ENCODE peak calls at places on chromosomes 7 and 10, in six cellular contexts. N is A673, D is heart left ventricle, H is IMR-90, C is psoas muscle, M is stomach. P is an unnamed sample. For H3K4me1, the result is how much of the 10 kb centered on the place peaks cover.

GRCh38 chr7:22576941-22577927 is 77.2 kb upstream of the STEAP1B start:
- DNase-seq in M (no peak), H (peak), N (peak), D (peak), C (peak), P (no peak)

GRCh38 chr10:63573068-63573697 is 52.0 kb downstream of the REEP3 start:
- DNase-seq in C (no peak), M (no peak), N (peak), D (no peak), H (peak), P (no peak)

GRCh38 chr7:110875346-110875745 is 215.6 kb upstream of the LRRN3 start:
- DNase-seq in D (no peak), M (no peak), H (no peak), N (no peak), C (no peak), P (no peak)

GRCh38 chr10:23694921-23695824 is 256.3 kb downstream of the OTUD1 start:
- DNase-seq in D (no peak), H (no peak), M (no peak), N (peak), C (no peak), P (no peak)

GRCh38 chr7:21911341-21911875 is 34.3 kb downstream of the CDCA7L start:
- DNase-seq in N (peak), D (no peak), H (peak), C (no peak), M (no peak), P (no peak)

GRCh38 chr10:1323951-1324350 is 267.8 kb downstream of the WDR37 start:
- DNase-seq in C (no peak), D (no peak), N (no peak), H (no peak), M (no peak), P (no peak)

GRCh38 chr7:77651544-77652162 is 44.6 kb upstream of the RSBN1L start:
- DNase-seq in M (no peak), H (peak), D (no peak), N (peak), C (no peak), P (no peak)

GRCh38 chr7:83976302-83976701 is 218.3 kb downstream of the SEMA3A start:
- DNase-seq in C (no peak), D (no peak), N (peak), H (peak), M (no peak), P (no peak)

GRCh38 chr7:151311294-151311864 is 30.2 kb upstream of the NUB1 start:
- DNase-seq in M (no peak), H (no peak), N (peak), C (no peak), D (no peak), P (peak)

GRCh38 chr10:83986800-83987199 is 152.5 kb upstream of the GHITM start:
- DNase-seq in M (no peak), H (no peak), C (no peak), N (no peak), D (no peak), P (no peak)

GRCh38 chr7:17434841-17435692 is 136.6 kb downstream of the AHR start:
- DNase-seq in M (no peak), C (no peak), N (no peak), D (no peak), H (no peak), P (no peak)

GRCh38 chr10:33937259-33937658 is 602.8 kb upstream of the NRP1 start:
- DNase-seq in C (no peak), H (no peak), D (no peak), N (no peak), M (no peak), P (no peak)

GRCh38 chr7:82729172-82730030 is 285.8 kb upstream of the CACNA2D1 start:
- DNase-seq in H (peak), D (no peak), N (peak), C (no peak), M (no peak), P (no peak)

GRCh38 chr10:97943294-97943693 is 87.1 kb downstream of the CRTAC1 start:
- DNase-seq in N (no peak), M (no peak), C (no peak), H (no peak), D (no peak), P (no peak)

GRCh38 chr7:97871659-97872024 is 566 bp downstream of the ASNS start:
- DNase-seq in N (no peak), M (no peak), H (no peak), C (no peak), D (no peak), P (no peak)

GRCh38 chr10:110818311-110819257 is 53.1 kb upstream of the PDCD4 start:
- DNase-seq in H (no peak), M (peak), C (no peak), D (no peak), N (no peak), P (peak)

GRCh38 chr7:134943785-134944400 is 42.4 kb upstream of the AGBL3 start:
- DNase-seq in M (no peak), H (peak), D (no peak), C (no peak), N (peak), P (no peak)

GRCh38 chr7:1847260-1848001 is 177.4 kb downstream of the ELFN1 start:
- DNase-seq in H (no peak), D (no peak), N (no peak), C (peak), M (no peak), P (peak)

GRCh38 chr7:156666368-156667109 is 26.0 kb downstream of the RNF32 start:
- DNase-seq in D (no peak), H (peak), C (no peak), M (peak), N (no peak), P (no peak)

GRCh38 chr7:78306631-78307030 is 508.1 kb downstream of the PHTF2 start:
- DNase-seq in D (no peak), M (no peak), H (no peak), N (no peak), C (no peak), P (no peak)

GRCh38 chr7:2231992-2232765 is 566 bp downstream of the MAD1L1 start:
- DNase-seq in N (peak), M (no peak), D (no peak), C (no peak), H (no peak), P (no peak)

DNA sequence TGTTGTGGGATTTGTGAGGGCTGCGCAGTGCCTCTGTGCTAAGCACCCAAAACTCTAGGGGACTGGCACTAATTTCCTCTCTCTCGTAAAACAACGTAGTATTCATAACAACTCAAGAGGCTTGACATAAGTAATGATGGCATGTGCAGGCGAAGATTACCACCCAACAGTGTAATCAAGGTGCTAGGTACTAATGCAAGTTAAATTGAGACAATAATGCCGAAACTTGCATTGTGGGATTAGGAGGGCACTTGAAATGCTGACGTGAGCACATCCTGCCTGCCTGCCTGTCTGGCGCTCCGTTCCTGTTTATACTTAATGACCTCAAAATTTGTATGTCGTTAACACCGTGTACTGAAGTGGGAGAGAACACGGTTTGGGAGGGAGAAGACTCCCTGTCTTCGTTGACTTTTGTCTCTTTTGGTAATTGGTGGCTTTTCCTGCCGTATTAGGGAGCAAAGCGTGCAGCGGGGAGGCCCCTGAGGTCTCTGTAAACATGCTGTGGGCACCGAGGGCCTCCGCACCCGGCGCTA is 139.0 kb downstream of the MGMT start:
- DNase-seq in M (no peak), N (peak), C (no peak), D (no peak), H (no peak), P (no peak)
- H3K4me1 ChIP-seq in M (under half), N (under half), C (under half), D (under half), H (under half), P (under half)

GRCh38 chr7:192701-193536 is 548 bp downstream of the FAM20C start:
- DNase-seq in M (peak), N (peak), C (no peak), H (peak), D (no peak), P (peak)
- H3K4me3 ChIP-seq in M (peak), N (peak), C (peak), H (peak), D (peak), P (peak)

GRCh38 chr7:132395375-132395774 is 180.9 kb downstream of the PLXNA4 start:
- DNase-seq in D (no peak), M (no peak), C (no peak), H (no peak), N (no peak), P (no peak)

GRCh38 chr7:132390705-132391104 is 185.6 kb downstream of the PLXNA4 start:
- DNase-seq in N (no peak), C (no peak), D (no peak), M (no peak), H (peak), P (no peak)

GRCh38 chr7:132392713-132393112 is 183.6 kb downstream of the PLXNA4 start:
- DNase-seq in H (no peak), D (no peak), N (no peak), C (no peak), M (no peak), P (no peak)

GRCh38 chr7:132393789-132394261 is 182.4 kb downstream of the PLXNA4 start:
- DNase-seq in C (peak), M (peak), N (no peak), H (no peak), D (peak), P (no peak)

GRCh38 chr7:132394283-132395003 is 181.8 kb downstream of the PLXNA4 start:
- DNase-seq in N (no peak), H (no peak), C (no peak), M (no peak), D (no peak), P (no peak)
- TF ChIP-seq CTCF in N (no peak), H (no peak), C (peak), M (no peak), D (peak), P (no peak)

DNA sequence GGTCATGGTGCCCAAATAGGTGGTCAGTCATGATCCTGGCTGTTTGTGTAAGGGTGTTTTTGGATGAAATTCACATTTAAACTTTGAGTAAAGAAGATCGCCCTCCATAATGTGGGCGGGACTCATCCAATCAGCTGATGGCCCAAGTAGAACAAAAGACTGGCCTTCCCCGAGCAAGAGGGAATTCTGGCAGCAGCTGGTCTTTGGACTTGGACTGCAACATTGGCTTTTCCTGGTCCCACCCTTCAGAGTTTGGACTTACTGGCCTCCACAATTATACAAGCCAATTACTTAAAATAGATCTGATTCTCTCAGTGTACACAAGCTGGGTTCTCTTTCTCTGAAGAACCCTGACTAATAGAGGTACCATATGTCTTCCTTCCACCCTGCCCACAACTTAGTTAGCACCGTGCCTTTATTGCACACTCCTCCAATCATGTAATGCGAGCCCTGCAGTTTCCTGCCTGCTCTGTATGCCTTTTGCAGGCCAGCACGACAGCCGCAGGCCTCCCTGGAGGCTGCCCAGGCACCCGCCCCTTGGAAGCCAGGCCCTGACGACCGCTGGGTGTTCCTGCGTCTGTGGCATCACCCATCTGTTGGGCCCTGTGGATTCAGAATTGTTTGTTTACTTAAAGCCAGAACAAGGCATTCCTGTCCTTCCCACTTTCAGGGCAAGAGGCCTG is 1.2 kb upstream of the INMT start:
- DNase-seq in C (peak), M (no peak), H (peak), N (no peak), D (peak), P (peak)
- H3K4me1 ChIP-seq in C (under half), M (under half), H (under half), N (under half), D (half or more), P (under half)

P was measured in mucosa of descending colon.